ENCODE peak calls at places on chromosomes 16 and 17, in five cellular contexts. X, S, U, G and D are unnamed samples.
A peak's percentile ranks its signal among the peaks of the same experiment; 100 is the strongest.

GRCh38 chr16:66996324-66996982 is 8.1 kb downstream of the CES4A start:
- DNase-seq in X (peak; percentile 92), S (peak; percentile 80), U (no peak), G (no peak), D (peak; percentile 92)

GRCh38 chr17:12600349-12600748 is 65.3 kb upstream of the MYOCD start:
- DNase-seq in X (no peak), S (no peak), U (no peak), G (no peak), D (no peak)

GRCh38 chr16:78005881-78006280 is 16.5 kb upstream of the CLEC3A start:
- DNase-seq in X (no peak), S (no peak), U (no peak), G (no peak), D (no peak)

GRCh38 chr17:57086069-57086930 is 1.3 kb downstream of the AKAP1 start:
- DNase-seq in X (no peak), S (peak; percentile 82), U (peak; percentile 68), G (no peak), D (peak; percentile 43)

GRCh38 chr16:19876501-19877059 is 8.1 kb downstream of the GPRC5B start:
- DNase-seq in X (no peak), S (no peak), U (no peak), G (no peak), D (peak; percentile 68)

GRCh38 chr17:67221062-67221998 is 23.7 kb downstream of the HELZ start:
- DNase-seq in X (peak; percentile 54), S (no peak), U (peak; percentile 56), G (no peak), D (peak; percentile 15)

GRCh38 chr17:50123649-50124349 is 6.2 kb downstream of the SAMD14 start:
- DNase-seq in X (no peak), S (no peak), U (peak; percentile 61), G (no peak), D (no peak)

GRCh38 chr16:11133344-11133921 is 122.6 kb downstream of the SOCS1 start:
- DNase-seq in X (peak; percentile 96), S (peak; percentile 90), U (no peak), G (no peak), D (peak; percentile 85)

GRCh38 chr16:9901-10665 is 43.3 kb downstream of the POLR3K start:
- DNase-seq in X (no peak), S (no peak), U (no peak), G (no peak), D (no peak)

GRCh38 chr16:27767081-27767480 is 217.1 kb downstream of the KATNIP start:
- DNase-seq in X (no peak), S (peak; percentile 57), U (no peak), G (no peak), D (no peak)

GRCh38 chr16:24497405-24497804 is 42.0 kb upstream of the RBBP6 start:
- DNase-seq in X (no peak), S (no peak), U (no peak), G (no peak), D (no peak)

GRCh38 chr17:43020030-43020621 is 2.1 kb downstream of the VAT1 start:
- DNase-seq in X (no peak), S (peak; percentile 63), U (no peak), G (no peak), D (no peak)
- H3K4me1 ChIP-seq in X (peaks cover 17% of the 10 kb centered on the region), S (no peaks in the 10 kb centered on the region), U (peaks cover 26% of the 10 kb centered on the region), G (peaks cover 23% of the 10 kb centered on the region), D (peaks cover 27% of the 10 kb centered on the region)

DNA sequence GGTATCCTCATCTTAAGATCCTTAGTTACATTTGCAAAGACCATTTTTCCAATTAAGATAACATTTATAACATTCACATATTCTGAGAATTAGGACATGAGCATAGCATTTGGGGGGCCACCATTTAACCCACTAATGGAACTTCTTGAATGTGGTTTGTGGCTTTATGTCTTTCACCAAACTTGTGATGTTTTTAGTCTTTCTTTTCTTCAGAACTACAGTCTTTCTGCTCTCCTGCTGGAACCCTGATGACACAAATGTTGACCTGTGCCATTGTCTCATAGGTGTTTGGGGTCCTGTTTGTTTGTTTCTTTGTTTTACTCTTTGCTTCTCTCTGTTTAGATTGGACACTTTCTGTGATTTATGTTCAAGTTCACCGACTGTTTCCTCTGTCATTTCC is 23.2 kb downstream of the COX11 start:
- DNase-seq in X (no peak), S (no peak), U (no peak), G (no peak), D (no peak)
- H3K27ac ChIP-seq in X (no peak overlapping the region), S (no peak overlapping the region), U (no peak overlapping the region), G (no peak overlapping the region), D (no peak overlapping the region)

GRCh38 chr16:71387045-71387871 is 28.7 kb downstream of the CALB2 start:
- DNase-seq in X (no peak), S (no peak), U (no peak), G (no peak), D (no peak)
- H3K4me1 ChIP-seq in X (no peaks in the 10 kb centered on the region), S (no peaks in the 10 kb centered on the region), U (no peaks in the 10 kb centered on the region), G (no peaks in the 10 kb centered on the region), D (no peaks in the 10 kb centered on the region)

GRCh38 chr16:1169285-1170075 is 16.6 kb downstream of the CACNA1H start:
- DNase-seq in X (no peak), S (no peak), U (no peak), G (no peak), D (no peak)
- H3K27ac ChIP-seq in X (no peak overlapping the region), S (no peak overlapping the region), U (no peak overlapping the region), G (no peak overlapping the region), D (no peak overlapping the region)

GRCh38 chr17:64500487-64500859 is 3.6 kb upstream of the POLG2 start:
- DNase-seq in X (no peak), S (no peak), U (no peak), G (no peak), D (no peak)
- H3K4me1 ChIP-seq in X (peaks cover 12% of the 10 kb centered on the region), S (no peaks in the 10 kb centered on the region), U (peaks cover 48% of the 10 kb centered on the region), G (peaks cover 72% of the 10 kb centered on the region), D (peaks cover 60% of the 10 kb centered on the region)

GRCh38 chr16:3467920-3468319 is 24.4 kb downstream of the NAA60 start:
- DNase-seq in X (peak; percentile 58), S (no peak), U (no peak), G (no peak), D (no peak)

GRCh38 chr16:3465911-3466584 is 22.6 kb downstream of the NAA60 start:
- DNase-seq in X (no peak), S (peak; percentile 54), U (no peak), G (peak; percentile 20), D (no peak)

GRCh38 chr16:3467182-3467581 is 23.7 kb downstream of the NAA60 start:
- DNase-seq in X (no peak), S (no peak), U (no peak), G (peak; percentile 25), D (no peak)

GRCh38 chr16:3468501-3468900 is 25.0 kb downstream of the NAA60 start:
- DNase-seq in X (no peak), S (peak; percentile 42), U (no peak), G (peak; percentile 16), D (no peak)

DNA sequence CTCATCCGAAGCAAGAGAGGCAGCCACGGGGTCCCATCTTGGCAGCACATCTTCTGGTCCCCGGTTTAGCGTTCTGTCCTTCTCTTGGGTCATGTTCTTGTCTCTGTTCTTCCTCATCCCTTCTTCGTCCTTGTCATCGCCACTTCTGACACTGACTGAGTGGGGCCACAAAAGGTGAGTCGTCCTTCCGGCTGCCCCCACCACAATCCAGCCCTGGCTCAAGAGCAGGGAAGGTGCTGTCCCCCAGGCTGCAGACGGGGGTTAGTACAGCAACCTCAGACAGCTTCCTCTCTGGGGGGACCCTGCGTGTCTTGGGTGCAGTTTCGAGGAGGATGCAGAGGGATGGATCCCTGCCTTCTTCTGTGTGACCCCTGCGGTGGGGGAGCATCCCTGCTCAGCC is 21.8 kb downstream of the NAA60 start:
- DNase-seq in X (no peak), S (peak; percentile 37), U (no peak), G (peak; percentile 24), D (no peak)
- H3K27ac ChIP-seq in X (no peak overlapping the region), S (no peak overlapping the region), U (no peak overlapping the region), G (no peak overlapping the region), D (no peak overlapping the region)

DNA sequence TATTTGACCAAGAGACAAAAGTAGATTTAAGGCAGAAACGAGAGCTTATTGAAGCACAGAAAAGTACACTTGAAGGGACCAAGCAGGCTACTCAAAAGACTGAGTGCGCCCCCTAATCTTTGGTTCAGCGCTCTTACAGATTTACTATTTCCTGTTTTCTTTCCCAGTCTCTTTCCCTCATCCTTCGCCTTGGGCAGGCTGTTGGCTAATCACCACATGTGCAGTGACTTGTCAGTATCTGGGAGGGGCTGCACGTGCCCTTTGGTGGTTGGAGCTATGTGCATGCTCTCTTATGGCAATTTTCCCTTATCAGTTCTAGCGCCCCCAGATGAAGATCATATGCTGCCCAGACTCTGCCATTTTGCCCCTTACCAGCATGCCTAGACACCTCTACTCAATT is 35.4 kb upstream of the SHISA6 start:
- DNase-seq in X (no peak), S (no peak), U (no peak), G (no peak), D (no peak)
- H3K4me1 ChIP-seq in X (no peaks in the 10 kb centered on the region), S (no peaks in the 10 kb centered on the region), U (no peaks in the 10 kb centered on the region), G (no peaks in the 10 kb centered on the region), D (no peaks in the 10 kb centered on the region)

GRCh38 chr16:54504372-54504771 is 217.8 kb upstream of the IRX3 start:
- DNase-seq in X (no peak), S (no peak), U (no peak), G (no peak), D (no peak)

GRCh38 chr16:54509406-54509931 is 222.9 kb upstream of the IRX3 start:
- DNase-seq in X (no peak), S (no peak), U (no peak), G (no peak), D (no peak)

GRCh38 chr16:54505479-54506247 is 219.1 kb upstream of the IRX3 start:
- DNase-seq in X (peak; percentile 59), S (no peak), U (no peak), G (no peak), D (no peak)

GRCh38 chr16:54507091-54507490 is 220.5 kb upstream of the IRX3 start:
- DNase-seq in X (no peak), S (no peak), U (no peak), G (no peak), D (no peak)

GRCh38 chr16:54506691-54507090 is 220.1 kb upstream of the IRX3 start:
- DNase-seq in X (no peak), S (no peak), U (peak; percentile 63), G (no peak), D (no peak)
- H3K27ac ChIP-seq in X (no peak overlapping the region), S (no peak overlapping the region), U (peak overlapping the region; percentile 14), G (no peak overlapping the region), D (no peak overlapping the region)

DNA sequence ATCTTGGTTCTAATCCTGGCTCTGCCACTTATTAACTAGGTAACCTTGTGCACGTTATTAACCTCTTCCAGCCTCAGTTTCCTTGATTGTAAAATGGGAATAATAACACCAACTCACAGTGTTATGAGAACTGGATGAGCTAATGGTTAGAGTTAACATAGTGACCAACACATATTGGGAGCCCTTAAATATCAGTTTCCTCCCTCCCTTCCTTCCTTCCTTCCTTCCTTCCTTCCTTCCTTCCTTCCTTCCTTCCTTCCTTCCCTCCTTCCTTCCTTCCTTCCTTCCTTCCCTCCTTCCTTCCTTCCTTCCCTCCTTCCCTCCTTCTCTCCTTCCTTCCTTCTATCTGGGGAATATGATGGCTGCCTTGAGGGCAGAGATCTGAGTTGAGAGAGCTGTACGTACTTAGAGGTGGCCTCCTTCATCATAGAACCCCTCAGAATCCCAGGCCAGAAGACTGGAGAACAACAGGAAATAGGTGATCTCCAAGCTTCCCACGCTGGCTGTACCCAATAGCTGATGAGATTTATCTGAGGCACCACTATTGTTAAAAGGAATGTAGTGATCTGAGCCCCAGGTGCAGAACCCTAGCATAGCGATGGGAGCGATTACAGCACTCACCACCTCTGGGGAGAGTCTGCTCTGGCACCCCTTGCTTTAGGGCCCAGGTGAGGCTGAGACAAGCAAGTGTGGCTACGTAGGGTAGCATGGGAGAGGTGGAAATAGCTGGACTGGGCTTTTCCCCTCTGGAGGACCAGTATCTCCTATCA is 26.2 kb downstream of the CCR7 start:
- DNase-seq in X (no peak), S (peak; percentile 15), U (no peak), G (no peak), D (no peak)
- H3K4me1 ChIP-seq in X (peaks cover 31% of the 10 kb centered on the region), S (peaks cover 2% of the 10 kb centered on the region), U (peaks cover 72% of the 10 kb centered on the region), G (peaks cover 95% of the 10 kb centered on the region), D (peaks cover 61% of the 10 kb centered on the region)